ENCODE peak calls at places on chromosomes 7 and 10, in four cellular contexts. E, T, B and K are unnamed samples.

GRCh38 chr7:2862831-2863361 is 18.8 kb upstream of the GNA12 start:
- DNase-seq in E (no peak), T (no peak), B (no peak), K (no peak)

GRCh38 chr7:15462721-15463389 is 99.0 kb downstream of the AGMO start:
- DNase-seq in E (no peak), T (no peak), B (no peak), K (no peak)

GRCh38 chr10:64091889-64092288 is 570.7 kb downstream of the REEP3 start:
- DNase-seq in E (no peak), T (no peak), B (no peak), K (no peak)

GRCh38 chr10:75398238-75398629 is 3.3 kb downstream of the ZNF503 start:
- DNase-seq in E (no peak), T (no peak), B (no peak), K (no peak)

GRCh38 chr10:4270116-4270515 is 485.1 kb upstream of the KLF6 start:
- DNase-seq in E (no peak), T (no peak), B (no peak), K (no peak)

GRCh38 chr10:118286051-118286838 is 55.9 kb downstream of the FAM204A start:
- DNase-seq in E (no peak), T (no peak), B (no peak), K (no peak)

GRCh38 chr7:148264933-148265557 is 325.5 kb upstream of the C7orf33 start:
- DNase-seq in E (no peak), T (no peak), B (no peak), K (peak; percentile 18)

GRCh38 chr7:107180378-107180777 is 11.6 kb downstream of the HBP1 start:
- DNase-seq in E (peak; percentile 14), T (no peak), B (no peak), K (no peak)

GRCh38 chr7:42461537-42461936 is 224.5 kb upstream of the GLI3 start:
- DNase-seq in E (no peak), T (no peak), B (no peak), K (no peak)

GRCh38 chr7:134712196-134712595 is 65.5 kb downstream of the BPGM start:
- DNase-seq in E (no peak), T (no peak), B (no peak), K (no peak)

GRCh38 chr7:156625585-156625984 is 15.0 kb upstream of the RNF32 start:
- DNase-seq in E (no peak), T (no peak), B (no peak), K (no peak)

GRCh38 chr10:96238889-96239624 is 32.3 kb downstream of the BLNK start:
- DNase-seq in E (no peak), T (no peak), B (no peak), K (no peak)

GRCh38 chr10:97171001-97171400 is 14.8 kb downstream of the SLIT1 start:
- DNase-seq in E (no peak), T (no peak), B (no peak), K (no peak)

GRCh38 chr10:132107211-132107946 is 41.6 kb downstream of the JAKMIP3 start:
- DNase-seq in E (no peak), T (no peak), B (no peak), K (no peak)

GRCh38 chr10:43816351-43817321 is 168.0 kb upstream of the ZNF32 start:
- DNase-seq in E (peak; percentile 37), T (no peak), B (no peak), K (no peak)

GRCh38 chr7:94418851-94419250 is 24.2 kb downstream of the COL1A2 start:
- DNase-seq in E (no peak), T (no peak), B (no peak), K (no peak)

GRCh38 chr10:26696786-26697162 is 727 bp upstream of the PDSS1 start:
- DNase-seq in E (no peak), T (no peak), B (no peak), K (no peak)

GRCh38 chr7:130096243-130096827 is 26.0 kb downstream of the KLHDC10 start:
- DNase-seq in E (no peak), T (no peak), B (no peak), K (no peak)

GRCh38 chr10:90862908-90863514 is 5.2 kb upstream of the HTR7 start:
- DNase-seq in E (no peak), T (no peak), B (no peak), K (no peak)

GRCh38 chr10:79434223-79434687 is 11.2 kb downstream of the ZCCHC24 start:
- DNase-seq in E (no peak), T (no peak), B (no peak), K (no peak)

GRCh38 chr10:21926358-21926890 is 77.1 kb downstream of the DNAJC1 start:
- DNase-seq in E (no peak), T (no peak), B (no peak), K (no peak)

GRCh38 chr7:27586825-27587224 is 75.9 kb downstream of the HIBADH start:
- DNase-seq in E (no peak), T (peak; percentile 26), B (peak; percentile 11), K (no peak)

GRCh38 chr10:1598393-1599153 is 138.8 kb downstream of the ADARB2 start:
- DNase-seq in E (no peak), T (no peak), B (no peak), K (no peak)

GRCh38 chr7:20114463-20114862 is 102.7 kb downstream of the MACC1 start:
- DNase-seq in E (no peak), T (no peak), B (no peak), K (no peak)

GRCh38 chr7:4175346-4175973 is 506.6 kb upstream of the FOXK1 start:
- DNase-seq in E (no peak), T (no peak), B (no peak), K (no peak)

GRCh38 chr7:3092468-3092867 is 48.8 kb upstream of the CARD11 start:
- DNase-seq in E (peak; percentile 33), T (no peak), B (peak; percentile 30), K (no peak)

GRCh38 chr7:105268511-105269392 is 120.0 kb downstream of the SRPK2 start:
- DNase-seq in E (no peak), T (peak; percentile 20), B (peak; percentile 7), K (no peak)

GRCh38 chr7:101804642-101805401 is 12.6 kb upstream of the CUX1 start:
- DNase-seq in E (no peak), T (no peak), B (no peak), K (no peak)

GRCh38 chr7:105800442-105800841 is 76.0 kb downstream of the ATXN7L1 start:
- DNase-seq in E (no peak), T (no peak), B (no peak), K (no peak)

GRCh38 chr7:984361-985126 is 1.6 kb downstream of the CYP2W1 start:
- DNase-seq in E (no peak), T (no peak), B (no peak), K (no peak)

GRCh38 chr7:145123502-145123901 is 287.6 kb upstream of the TPK1 start:
- DNase-seq in E (no peak), T (no peak), B (no peak), K (no peak)

GRCh38 chr10:69644658-69645295 is 14.7 kb downstream of the FAM241B start:
- DNase-seq in E (peak; percentile 16), T (no peak), B (peak; percentile 22), K (no peak)

GRCh38 chr7:92042056-92042737 is 92.1 kb downstream of the CYP51A1 start:
- DNase-seq in E (no peak), T (no peak), B (no peak), K (no peak)

GRCh38 chr7:80634505-80634904 is 3.9 kb upstream of the CD36 start:
- DNase-seq in E (no peak), T (no peak), B (no peak), K (no peak)

GRCh38 chr10:22253578-22253882 is 35.7 kb upstream of the EBLN1 start:
- DNase-seq in E (no peak), T (no peak), B (peak; percentile 59), K (no peak)

GRCh38 chr7:129829677-129830631 is 122.8 kb downstream of the UBE2H start:
- DNase-seq in E (no peak), T (peak; percentile 84), B (peak; percentile 36), K (peak; percentile 42)

GRCh38 chr10:4405828-4406227 is 420.2 kb upstream of the AKR1E2 start:
- DNase-seq in E (no peak), T (no peak), B (no peak), K (no peak)

GRCh38 chr7:128431754-128432153 is 22.0 kb upstream of the IMPDH1 start:
- DNase-seq in E (no peak), T (no peak), B (no peak), K (no peak)

GRCh38 chr10:119667562-119668328 is 16.6 kb downstream of the BAG3 start:
- DNase-seq in E (no peak), T (no peak), B (peak; percentile 73), K (no peak)